ENCODE peak calls at places on chromosomes 7 and 10, in five cellular contexts. Z, F, L, G and E are unnamed samples. For H3K4me1, the result is how much of the 10 kb centered on the place peaks cover.

GRCh38 chr7:82975811-82976468 is 186.7 kb downstream of the PCLO start:
- DNase-seq in Z (no peak), G (no peak), L (no peak), F (no peak), E (no peak)

GRCh38 chr10:47207280-47207613 is 92.8 kb upstream of the GDF10 start:
- DNase-seq in Z (no peak), G (peak), F (no peak), L (peak), E (no peak)

GRCh38 chr10:123392182-123392930 is 238.2 kb downstream of the BUB3 start:
- DNase-seq in F (no peak), L (no peak), G (no peak), Z (no peak), E (no peak)

GRCh38 chr10:75400769-75401568 is 595 bp downstream of the ZNF503 start:
- DNase-seq in F (peak), L (no peak), G (peak), Z (peak), E (peak)

GRCh38 chr10:14617850-14618249 is 156.8 kb downstream of the FAM107B start:
- DNase-seq in L (no peak), F (no peak), G (no peak), Z (no peak), E (no peak)

GRCh38 chr10:77837248-77837924 is 89.2 kb downstream of the DLG5 start:
- DNase-seq in Z (no peak), F (peak), G (peak), L (no peak), E (no peak)

GRCh38 chr10:69901623-69902505 is 100.2 kb downstream of the COL13A1 start:
- DNase-seq in Z (no peak), F (peak), L (peak), G (peak), E (no peak)

GRCh38 chr7:40221836-40222235 is 87.0 kb downstream of the SUGCT start:
- DNase-seq in F (no peak), Z (no peak), G (no peak), L (no peak), E (no peak)

GRCh38 chr10:70578371-70578947 is 24.1 kb downstream of the PRF1 start:
- DNase-seq in F (no peak), G (peak), L (peak), Z (no peak), E (no peak)

GRCh38 chr10:70376436-70377378 is 5.7 kb downstream of the LRRC20 start:
- DNase-seq in G (no peak), Z (no peak), F (no peak), L (no peak), E (no peak)

GRCh38 chr7:30424536-30424935 is 54.0 kb downstream of the NOD1 start:
- DNase-seq in Z (no peak), L (no peak), G (no peak), F (no peak), E (no peak)

GRCh38 chr7:122975341-122975740 is 20.2 kb downstream of the TAS2R16 start:
- DNase-seq in F (no peak), G (no peak), Z (no peak), L (no peak), E (no peak)

GRCh38 chr10:63283093-63283492 is 150.0 kb downstream of the NRBF2 start:
- DNase-seq in Z (no peak), F (no peak), L (no peak), G (no peak), E (no peak)

GRCh38 chr10:32954545-32955298 is 3.3 kb downstream of the ITGB1 start:
- DNase-seq in F (no peak), G (no peak), L (peak), Z (no peak), E (no peak)
- H3K4me1 ChIP-seq in F (half or more), G (half or more), L (half or more), Z (under half), E (under half)

GRCh38 chr7:137655804-137656203 is 191.0 kb downstream of the DGKI start:
- DNase-seq in Z (no peak), F (no peak), L (no peak), G (no peak), E (no peak)

GRCh38 chr7:137658194-137658900 is 188.4 kb downstream of the DGKI start:
- DNase-seq in Z (no peak), L (no peak), G (no peak), F (no peak), E (no peak)

GRCh38 chr7:137657476-137658193 is 189.1 kb downstream of the DGKI start:
- DNase-seq in G (no peak), F (no peak), Z (no peak), L (no peak), E (no peak)

GRCh38 chr7:137656850-137657232 is 189.9 kb downstream of the DGKI start:
- DNase-seq in F (no peak), G (no peak), Z (no peak), L (no peak), E (no peak)

GRCh38 chr7:137656227-137656849 is 190.4 kb downstream of the DGKI start:
- DNase-seq in Z (peak), G (peak), F (peak), L (peak), E (peak)
- H3K4me1 ChIP-seq in Z (under half), G (under half), F (under half), L (under half), E (under half)

GRCh38 chr10:30990971-30991646 is 40.6 kb downstream of the ZNF438 start:
- DNase-seq in G (no peak), Z (no peak), L (no peak), F (no peak), E (no peak)

GRCh38 chr10:30988831-30989458 is 42.7 kb downstream of the ZNF438 start:
- DNase-seq in L (no peak), G (no peak), F (no peak), Z (no peak), E (no peak)

GRCh38 chr10:30992671-30993070 is 39.0 kb downstream of the ZNF438 start:
- DNase-seq in L (no peak), G (no peak), F (no peak), Z (no peak), E (no peak)

GRCh38 chr10:30991647-30992011 is 40.0 kb downstream of the ZNF438 start:
- DNase-seq in F (no peak), G (no peak), Z (no peak), L (no peak), E (no peak)

GRCh38 chr10:30990351-30990750 is 41.3 kb downstream of the ZNF438 start:
- DNase-seq in G (no peak), L (no peak), F (no peak), Z (no peak), E (no peak)
- H3K4me1 ChIP-seq in G (under half), L (under half), F (under half), Z (under half), E (under half)

GRCh38 chr10:79187545-79187940 is 118.8 kb downstream of the ZMIZ1 start:
- DNase-seq in L (no peak), Z (no peak), G (no peak), F (no peak), E (no peak)
- H3K4me1 ChIP-seq in L (half or more), Z (under half), G (half or more), F (half or more), E (under half)

GRCh38 chr7:45983720-45984032 is 62.6 kb upstream of the IGFBP3 start:
- DNase-seq in G (no peak), F (no peak), L (no peak), Z (no peak), E (no peak)

GRCh38 chr7:45982912-45983719 is 62.0 kb upstream of the IGFBP3 start:
- DNase-seq in Z (no peak), F (no peak), G (no peak), L (no peak), E (no peak)

GRCh38 chr7:45980973-45981372 is 59.9 kb upstream of the IGFBP3 start:
- DNase-seq in Z (no peak), L (no peak), F (no peak), G (no peak), E (no peak)

GRCh38 chr7:45980181-45980905 is 59.3 kb upstream of the IGFBP3 start:
- DNase-seq in G (no peak), F (no peak), Z (no peak), L (no peak), E (no peak)

GRCh38 chr7:45982132-45982531 is 61.1 kb upstream of the IGFBP3 start:
- DNase-seq in F (no peak), Z (no peak), G (no peak), L (no peak), E (no peak)
- H3K4me1 ChIP-seq in F (under half), Z (under half), G (under half), L (half or more), E (under half)

DNA sequence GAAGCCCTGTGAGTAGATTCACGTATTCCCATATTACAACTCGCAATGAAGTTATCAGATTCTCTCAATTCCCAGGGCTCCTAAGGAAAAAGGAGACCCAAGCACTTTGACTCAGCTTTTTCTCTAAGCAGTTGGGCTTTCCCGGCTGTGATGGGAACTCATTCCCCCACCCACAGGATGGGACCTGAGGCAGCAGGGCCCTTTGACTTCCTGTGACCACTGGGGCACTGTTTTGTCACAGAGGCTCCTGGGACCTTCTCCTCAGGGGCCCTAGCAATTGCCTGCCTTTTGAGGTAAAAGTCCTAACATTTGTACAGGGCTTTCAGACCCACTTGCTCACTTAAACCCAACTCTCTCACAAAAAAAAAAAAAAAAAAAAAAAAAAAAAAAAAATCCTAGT is 122.8 kb upstream of the PDLIM1 start:
- DNase-seq in G (no peak), Z (no peak), L (no peak), F (no peak), E (no peak)
- H3K4me1 ChIP-seq in G (under half), Z (under half), L (under half), F (half or more), E (under half)